ENCODE peak calls at places on chromosomes 11 and 22, in six cellular contexts. One of them, this sample, is unnamed.

GRCh38 chr11:78606667-78607066 is 32.0 kb upstream of the NARS2 start:
- ATAC-seq in activated B cell treated with CpG ODN at 0.5 μM for 24 hours: no peak
- ATAC-seq in CD8-positive, alpha-beta T cell: no peak
- ATAC-seq in gastroesophageal sphincter: no peak
- ATAC-seq in activated CD8-positive, alpha-beta memory T cell treated with anti-CD3 and anti-CD28 coated beads, Interleukin-2, amount 10 ng/mL, durations not matched to agents 7 days and 5 days: no peak
- ATAC-seq in left lobe of liver: no peak
- ATAC-seq in this sample: no peak

GRCh38 chr11:71372693-71373657 is 75.2 kb downstream of the DHCR7 start:
- ATAC-seq in gastroesophageal sphincter: no peak
- ATAC-seq in CD8-positive, alpha-beta T cell: no peak
- ATAC-seq in activated B cell treated with CpG ODN at 0.5 μM for 24 hours: no peak
- ATAC-seq in activated CD8-positive, alpha-beta memory T cell treated with anti-CD3 and anti-CD28 coated beads, Interleukin-2, amount 10 ng/mL, durations not matched to agents 7 days and 5 days: no peak
- ATAC-seq in left lobe of liver: peak
- ATAC-seq in this sample: no peak

GRCh38 chr11:12117200-12117995 is 7.0 kb downstream of the MICAL2 start:
- ATAC-seq in CD8-positive, alpha-beta T cell: no peak
- ATAC-seq in activated CD8-positive, alpha-beta memory T cell treated with anti-CD3 and anti-CD28 coated beads, Interleukin-2, amount 10 ng/mL, durations not matched to agents 7 days and 5 days: no peak
- ATAC-seq in activated B cell treated with CpG ODN at 0.5 μM for 24 hours: no peak
- ATAC-seq in gastroesophageal sphincter: peak
- ATAC-seq in left lobe of liver: no peak
- ATAC-seq in this sample: no peak

GRCh38 chr11:96340555-96340885 is 2.5 kb downstream of the MAML2 start:
- ATAC-seq in gastroesophageal sphincter: no peak
- ATAC-seq in left lobe of liver: no peak
- ATAC-seq in activated B cell treated with CpG ODN at 0.5 μM for 24 hours: no peak
- ATAC-seq in CD8-positive, alpha-beta T cell: no peak
- ATAC-seq in activated CD8-positive, alpha-beta memory T cell treated with anti-CD3 and anti-CD28 coated beads, Interleukin-2, amount 10 ng/mL, durations not matched to agents 7 days and 5 days: no peak
- ATAC-seq in this sample: no peak

GRCh38 chr11:2578006-2578933 is 121.5 kb downstream of the KCNQ1OT1 start:
- ATAC-seq in activated CD8-positive, alpha-beta memory T cell treated with anti-CD3 and anti-CD28 coated beads, Interleukin-2, amount 10 ng/mL, durations not matched to agents 7 days and 5 days: no peak
- ATAC-seq in activated B cell treated with CpG ODN at 0.5 μM for 24 hours: no peak
- ATAC-seq in CD8-positive, alpha-beta T cell: no peak
- ATAC-seq in left lobe of liver: no peak
- ATAC-seq in gastroesophageal sphincter: no peak
- ATAC-seq in this sample: no peak

GRCh38 chr11:74791333-74792100 is 42.9 kb downstream of the RNF169 start:
- ATAC-seq in activated CD8-positive, alpha-beta memory T cell treated with anti-CD3 and anti-CD28 coated beads, Interleukin-2, amount 10 ng/mL, durations not matched to agents 7 days and 5 days: no peak
- ATAC-seq in gastroesophageal sphincter: no peak
- ATAC-seq in activated B cell treated with CpG ODN at 0.5 μM for 24 hours: no peak
- ATAC-seq in CD8-positive, alpha-beta T cell: no peak
- ATAC-seq in left lobe of liver: no peak
- ATAC-seq in this sample: no peak

GRCh38 chr11:86230921-86231320 is 13.6 kb upstream of the EED start:
- ATAC-seq in left lobe of liver: no peak
- ATAC-seq in CD8-positive, alpha-beta T cell: no peak
- ATAC-seq in activated CD8-positive, alpha-beta memory T cell treated with anti-CD3 and anti-CD28 coated beads, Interleukin-2, amount 10 ng/mL, durations not matched to agents 7 days and 5 days: no peak
- ATAC-seq in gastroesophageal sphincter: no peak
- ATAC-seq in activated B cell treated with CpG ODN at 0.5 μM for 24 hours: peak
- ATAC-seq in this sample: peak

GRCh38 chr11:22244986-22245592 is 52.2 kb downstream of the ANO5 start:
- ATAC-seq in activated B cell treated with CpG ODN at 0.5 μM for 24 hours: peak
- ATAC-seq in CD8-positive, alpha-beta T cell: peak
- ATAC-seq in gastroesophageal sphincter: peak
- ATAC-seq in activated CD8-positive, alpha-beta memory T cell treated with anti-CD3 and anti-CD28 coated beads, Interleukin-2, amount 10 ng/mL, durations not matched to agents 7 days and 5 days: peak
- ATAC-seq in left lobe of liver: peak
- ATAC-seq in this sample: peak

GRCh38 chr11:117074122-117074521 is 24.1 kb downstream of the SIK3 start:
- ATAC-seq in gastroesophageal sphincter: no peak
- ATAC-seq in CD8-positive, alpha-beta T cell: no peak
- ATAC-seq in activated CD8-positive, alpha-beta memory T cell treated with anti-CD3 and anti-CD28 coated beads, Interleukin-2, amount 10 ng/mL, durations not matched to agents 7 days and 5 days: no peak
- ATAC-seq in left lobe of liver: no peak
- ATAC-seq in activated B cell treated with CpG ODN at 0.5 μM for 24 hours: no peak
- ATAC-seq in this sample: no peak

GRCh38 chr22:29914165-29914564 is 31.2 kb downstream of the MTMR3 start:
- ATAC-seq in left lobe of liver: no peak
- ATAC-seq in CD8-positive, alpha-beta T cell: no peak
- ATAC-seq in activated CD8-positive, alpha-beta memory T cell treated with anti-CD3 and anti-CD28 coated beads, Interleukin-2, amount 10 ng/mL, durations not matched to agents 7 days and 5 days: no peak
- ATAC-seq in activated B cell treated with CpG ODN at 0.5 μM for 24 hours: no peak
- ATAC-seq in gastroesophageal sphincter: peak
- ATAC-seq in this sample: no peak

GRCh38 chr11:2794947-2795346 is 90.6 kb downstream of the CDKN1C start:
- ATAC-seq in left lobe of liver: no peak
- ATAC-seq in activated B cell treated with CpG ODN at 0.5 μM for 24 hours: no peak
- ATAC-seq in CD8-positive, alpha-beta T cell: no peak
- ATAC-seq in activated CD8-positive, alpha-beta memory T cell treated with anti-CD3 and anti-CD28 coated beads, Interleukin-2, amount 10 ng/mL, durations not matched to agents 7 days and 5 days: no peak
- ATAC-seq in gastroesophageal sphincter: no peak
- ATAC-seq in this sample: no peak

GRCh38 chr11:82899957-82900276 is 313 bp downstream of the PRCP start:
- ATAC-seq in activated CD8-positive, alpha-beta memory T cell treated with anti-CD3 and anti-CD28 coated beads, Interleukin-2, amount 10 ng/mL, durations not matched to agents 7 days and 5 days: no peak
- ATAC-seq in gastroesophageal sphincter: peak
- ATAC-seq in CD8-positive, alpha-beta T cell: no peak
- ATAC-seq in left lobe of liver: no peak
- ATAC-seq in activated B cell treated with CpG ODN at 0.5 μM for 24 hours: no peak
- ATAC-seq in this sample: no peak

GRCh38 chr11:47915407-47916137 is 64.8 kb upstream of the PTPRJ start:
- ATAC-seq in gastroesophageal sphincter: no peak
- ATAC-seq in activated CD8-positive, alpha-beta memory T cell treated with anti-CD3 and anti-CD28 coated beads, Interleukin-2, amount 10 ng/mL, durations not matched to agents 7 days and 5 days: no peak
- ATAC-seq in CD8-positive, alpha-beta T cell: no peak
- ATAC-seq in left lobe of liver: no peak
- ATAC-seq in activated B cell treated with CpG ODN at 0.5 μM for 24 hours: no peak
- ATAC-seq in this sample: no peak

GRCh38 chr11:119288219-119288618 is 28.7 kb downstream of the MCAM start:
- ATAC-seq in left lobe of liver: no peak
- ATAC-seq in activated CD8-positive, alpha-beta memory T cell treated with anti-CD3 and anti-CD28 coated beads, Interleukin-2, amount 10 ng/mL, durations not matched to agents 7 days and 5 days: no peak
- ATAC-seq in gastroesophageal sphincter: no peak
- ATAC-seq in activated B cell treated with CpG ODN at 0.5 μM for 24 hours: no peak
- ATAC-seq in CD8-positive, alpha-beta T cell: no peak
- ATAC-seq in this sample: no peak

GRCh38 chr11:114262681-114263509 is 33.3 kb upstream of the NNMT start:
- ATAC-seq in left lobe of liver: peak
- ATAC-seq in activated CD8-positive, alpha-beta memory T cell treated with anti-CD3 and anti-CD28 coated beads, Interleukin-2, amount 10 ng/mL, durations not matched to agents 7 days and 5 days: peak
- ATAC-seq in CD8-positive, alpha-beta T cell: peak
- ATAC-seq in activated B cell treated with CpG ODN at 0.5 μM for 24 hours: no peak
- ATAC-seq in gastroesophageal sphincter: peak
- ATAC-seq in this sample: no peak

GRCh38 chr22:19396934-19397728 is 34.4 kb downstream of the HIRA start:
- ATAC-seq in activated CD8-positive, alpha-beta memory T cell treated with anti-CD3 and anti-CD28 coated beads, Interleukin-2, amount 10 ng/mL, durations not matched to agents 7 days and 5 days: no peak
- ATAC-seq in activated B cell treated with CpG ODN at 0.5 μM for 24 hours: no peak
- ATAC-seq in gastroesophageal sphincter: no peak
- ATAC-seq in CD8-positive, alpha-beta T cell: no peak
- ATAC-seq in left lobe of liver: no peak
- ATAC-seq in this sample: no peak

GRCh38 chr11:26928636-26929035 is 65.3 kb upstream of the FIBIN start:
- ATAC-seq in left lobe of liver: no peak
- ATAC-seq in activated CD8-positive, alpha-beta memory T cell treated with anti-CD3 and anti-CD28 coated beads, Interleukin-2, amount 10 ng/mL, durations not matched to agents 7 days and 5 days: no peak
- ATAC-seq in gastroesophageal sphincter: no peak
- ATAC-seq in CD8-positive, alpha-beta T cell: no peak
- ATAC-seq in activated B cell treated with CpG ODN at 0.5 μM for 24 hours: no peak
- ATAC-seq in this sample: no peak

GRCh38 chr11:114168691-114169090 is 109.2 kb downstream of the ZBTB16 start:
- ATAC-seq in gastroesophageal sphincter: no peak
- ATAC-seq in CD8-positive, alpha-beta T cell: peak
- ATAC-seq in activated B cell treated with CpG ODN at 0.5 μM for 24 hours: no peak
- ATAC-seq in left lobe of liver: no peak
- ATAC-seq in activated CD8-positive, alpha-beta memory T cell treated with anti-CD3 and anti-CD28 coated beads, Interleukin-2, amount 10 ng/mL, durations not matched to agents 7 days and 5 days: no peak
- ATAC-seq in this sample: peak

GRCh38 chr11:46391578-46392420 is at the start of gene CHRM4:
- ATAC-seq in activated CD8-positive, alpha-beta memory T cell treated with anti-CD3 and anti-CD28 coated beads, Interleukin-2, amount 10 ng/mL, durations not matched to agents 7 days and 5 days: peak
- ATAC-seq in activated B cell treated with CpG ODN at 0.5 μM for 24 hours: no peak
- ATAC-seq in left lobe of liver: no peak
- ATAC-seq in gastroesophageal sphincter: no peak
- ATAC-seq in CD8-positive, alpha-beta T cell: no peak
- ATAC-seq in this sample: no peak

GRCh38 chr11:62419560-62420342 is 918 bp downstream of the SCGB1A1 start:
- ATAC-seq in left lobe of liver: no peak
- ATAC-seq in activated B cell treated with CpG ODN at 0.5 μM for 24 hours: no peak
- ATAC-seq in gastroesophageal sphincter: peak
- ATAC-seq in CD8-positive, alpha-beta T cell: no peak
- ATAC-seq in activated CD8-positive, alpha-beta memory T cell treated with anti-CD3 and anti-CD28 coated beads, Interleukin-2, amount 10 ng/mL, durations not matched to agents 7 days and 5 days: no peak
- ATAC-seq in this sample: no peak

GRCh38 chr22:47406180-47406723 is 643.8 kb downstream of the TBC1D22A start:
- ATAC-seq in activated CD8-positive, alpha-beta memory T cell treated with anti-CD3 and anti-CD28 coated beads, Interleukin-2, amount 10 ng/mL, durations not matched to agents 7 days and 5 days: no peak
- ATAC-seq in CD8-positive, alpha-beta T cell: no peak
- ATAC-seq in activated B cell treated with CpG ODN at 0.5 μM for 24 hours: no peak
- ATAC-seq in left lobe of liver: no peak
- ATAC-seq in gastroesophageal sphincter: no peak
- ATAC-seq in this sample: no peak

GRCh38 chr11:65524010-65524746 is 705 bp upstream of the SCYL1 start:
- ATAC-seq in left lobe of liver: no peak
- ATAC-seq in gastroesophageal sphincter: peak
- ATAC-seq in activated CD8-positive, alpha-beta memory T cell treated with anti-CD3 and anti-CD28 coated beads, Interleukin-2, amount 10 ng/mL, durations not matched to agents 7 days and 5 days: peak
- ATAC-seq in activated B cell treated with CpG ODN at 0.5 μM for 24 hours: peak
- ATAC-seq in CD8-positive, alpha-beta T cell: peak
- ATAC-seq in this sample: peak

GRCh38 chr11:18566406-18566805 is 22.1 kb downstream of the UEVLD start:
- ATAC-seq in CD8-positive, alpha-beta T cell: no peak
- ATAC-seq in activated B cell treated with CpG ODN at 0.5 μM for 24 hours: no peak
- ATAC-seq in activated CD8-positive, alpha-beta memory T cell treated with anti-CD3 and anti-CD28 coated beads, Interleukin-2, amount 10 ng/mL, durations not matched to agents 7 days and 5 days: no peak
- ATAC-seq in gastroesophageal sphincter: no peak
- ATAC-seq in left lobe of liver: no peak
- ATAC-seq in this sample: no peak

GRCh38 chr22:19115628-19116027 is 6.6 kb downstream of the DGCR2 start:
- ATAC-seq in gastroesophageal sphincter: no peak
- ATAC-seq in CD8-positive, alpha-beta T cell: peak
- ATAC-seq in activated CD8-positive, alpha-beta memory T cell treated with anti-CD3 and anti-CD28 coated beads, Interleukin-2, amount 10 ng/mL, durations not matched to agents 7 days and 5 days: peak
- ATAC-seq in activated B cell treated with CpG ODN at 0.5 μM for 24 hours: no peak
- ATAC-seq in left lobe of liver: peak
- ATAC-seq in this sample: no peak